ENCODE peak calls at places on chromosomes 2 and 18, in six cellular contexts. S is astrocyte of the cerebellum, N is AG10803, W is uterus, V is colonic mucosa, D is left ventricle myocardium inferior. Z is an unnamed sample.

GRCh38 chr2:171837736-171838135 is 56.3 kb downstream of the SLC25A12 start:
- DNase-seq in D (no peak), S (no peak), N (peak), V (no peak), W (no peak), Z (no peak)

GRCh38 chr2:118510807-118511206 is 336.6 kb downstream of the EN1 start:
- DNase-seq in W (no peak), V (no peak), S (no peak), D (no peak), N (no peak), Z (no peak)

GRCh38 chr2:241325257-241325656 is 9.5 kb downstream of the SEPTIN2 start:
- DNase-seq in N (no peak), V (no peak), D (no peak), S (no peak), W (no peak), Z (no peak)

GRCh38 chr2:126623000-126623399 is 33.0 kb upstream of the GYPC start:
- DNase-seq in D (no peak), W (no peak), S (no peak), V (no peak), N (no peak), Z (no peak)

GRCh38 chr2:13046557-13047165 is 329.9 kb downstream of the TRIB2 start:
- DNase-seq in D (no peak), N (peak), V (no peak), S (peak), W (no peak), Z (no peak)

GRCh38 chr2:191320881-191321280 is 75.7 kb downstream of the MYO1B start:
- DNase-seq in D (no peak), N (no peak), S (no peak), V (no peak), W (no peak), Z (no peak)

GRCh38 chr2:232417489-232417888 is 10.8 kb downstream of the ALPG start:
- DNase-seq in S (no peak), D (no peak), N (no peak), W (no peak), V (no peak), Z (no peak)

GRCh38 chr18:10409041-10409440 is 45.4 kb upstream of the APCDD1 start:
- DNase-seq in S (no peak), D (no peak), V (no peak), W (no peak), N (no peak), Z (no peak)

GRCh38 chr2:151827564-151828142 is 568 bp downstream of the ARL5A start:
- DNase-seq in S (no peak), D (no peak), N (peak), W (peak), V (peak), Z (peak)

GRCh38 chr18:3998698-3999333 is 456.3 kb downstream of the DLGAP1 start:
- DNase-seq in W (no peak), S (peak), D (no peak), V (peak), N (peak), Z (no peak)

GRCh38 chr2:240624011-240624949 is 1.0 kb upstream of the GPR35 start:
- DNase-seq in S (no peak), V (no peak), W (no peak), N (no peak), D (peak), Z (no peak)

GRCh38 chr2:143000599-143000998 is 123.1 kb downstream of the KYNU start:
- DNase-seq in V (no peak), S (no peak), N (no peak), D (no peak), W (no peak), Z (no peak)

GRCh38 chr18:3985664-3986063 is 469.4 kb downstream of the DLGAP1 start:
- DNase-seq in N (peak), D (no peak), V (no peak), W (no peak), S (no peak), Z (no peak)

GRCh38 chr18:27033722-27034121 is 151.4 kb downstream of the CHST9 start:
- DNase-seq in W (no peak), S (no peak), N (no peak), V (no peak), D (no peak), Z (no peak)

GRCh38 chr18:9824474-9824832 is 61.3 kb upstream of the TXNDC2 start:
- DNase-seq in S (no peak), D (no peak), W (no peak), N (peak), V (peak), Z (no peak)

GRCh38 chr2:47785986-47786385 is 3.0 kb downstream of the MSH6 start:
- DNase-seq in V (no peak), W (no peak), S (no peak), N (no peak), D (no peak), Z (no peak)

GRCh38 chr18:13158428-13158827 is 60.1 kb upstream of the LDLRAD4 start:
- DNase-seq in S (no peak), V (no peak), W (no peak), D (no peak), N (no peak), Z (no peak)

GRCh38 chr2:188940171-188940570 is 34.0 kb upstream of the COL3A1 start:
- DNase-seq in V (peak), W (peak), D (no peak), S (no peak), N (peak), Z (no peak)

GRCh38 chr2:43178602-43179542 is 47.5 kb downstream of the ZFP36L2 start:
- DNase-seq in S (peak), D (peak), N (peak), V (peak), W (peak), Z (no peak)

GRCh38 chr2:224039080-224039769 is at the start of gene SERPINE2:
- DNase-seq in W (peak), D (peak), S (no peak), V (peak), N (peak), Z (peak)

GRCh38 chr18:416928-417327 is 83.6 kb downstream of the COLEC12 start:
- DNase-seq in V (no peak), W (no peak), N (no peak), S (no peak), D (no peak), Z (no peak)

GRCh38 chr18:48649231-48649630 is 110.4 kb downstream of the CTIF start:
- DNase-seq in D (no peak), W (no peak), N (no peak), V (no peak), S (no peak), Z (no peak)

GRCh38 chr2:218127929-218128455 is 2.2 kb downstream of the CXCR2 start:
- DNase-seq in N (no peak), D (no peak), S (no peak), W (no peak), V (no peak), Z (no peak)

GRCh38 chr2:100283724-100284501 is 38.4 kb downstream of the LONRF2 start:
- DNase-seq in D (no peak), V (no peak), W (no peak), S (no peak), N (no peak), Z (peak)

GRCh38 chr2:37773354-37773753 is 101.9 kb upstream of the CDC42EP3 start:
- DNase-seq in V (no peak), S (no peak), N (no peak), W (peak), D (no peak), Z (no peak)

GRCh38 chr2:99489758-99490087 is at the start of gene REV1:
- DNase-seq in S (no peak), W (no peak), N (no peak), D (no peak), V (no peak), Z (no peak)

GRCh38 chr2:195782156-195782555 is 125.1 kb downstream of the SLC39A10 start:
- DNase-seq in D (no peak), N (no peak), V (no peak), S (no peak), W (no peak), Z (no peak)

GRCh38 chr2:224952942-224953657 is 89.2 kb downstream of the DOCK10 start:
- DNase-seq in V (peak), W (no peak), D (no peak), N (no peak), S (no peak), Z (no peak)

GRCh38 chr2:99643824-99644787 is 154.3 kb upstream of the REV1 start:
- DNase-seq in V (no peak), N (peak), W (no peak), S (no peak), D (no peak), Z (no peak)

GRCh38 chr2:101135412-101136296 is 15.5 kb downstream of the TBC1D8 start:
- DNase-seq in N (no peak), D (no peak), V (no peak), S (no peak), W (no peak), Z (no peak)

GRCh38 chr2:199463000-199463692 is 5.4 kb upstream of the SATB2 start:
- DNase-seq in V (peak), W (no peak), S (no peak), D (peak), N (peak), Z (peak)

GRCh38 chr2:33340265-33340664 is 136.2 kb upstream of the RASGRP3 start:
- DNase-seq in D (peak), V (peak), N (no peak), S (no peak), W (peak), Z (no peak)

GRCh38 chr18:58114766-58115165 is 70.7 kb downstream of the NEDD4L start:
- DNase-seq in W (no peak), S (no peak), N (no peak), D (no peak), V (no peak), Z (no peak)
- TF ChIP-seq CTCF in W (no peak), S (no peak), N (no peak), D (no peak), V (no peak), Z (no peak)

DNA sequence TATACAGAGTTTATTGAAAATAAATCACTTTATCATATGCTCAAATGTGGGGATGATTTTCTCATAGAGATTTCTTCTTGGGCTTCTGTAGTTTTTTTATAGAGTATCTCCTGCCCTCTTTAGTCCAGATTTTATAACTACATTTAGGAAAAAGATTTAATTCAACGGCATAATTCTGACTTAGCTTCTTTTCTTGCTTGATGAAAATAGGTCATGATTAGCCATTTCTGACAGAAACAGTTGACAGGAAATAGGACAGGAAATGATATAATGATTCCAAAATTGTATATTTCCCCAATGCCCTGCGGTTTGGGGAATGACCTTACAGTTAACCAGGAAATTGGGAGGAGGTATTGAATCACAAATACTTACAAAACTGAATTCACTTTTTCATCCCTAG is 1531.9 kb upstream of the ACVR2A start:
- DNase-seq in N (peak), W (no peak), S (no peak), V (no peak), D (no peak), Z (no peak)
- TF ChIP-seq CTCF in N (peak), W (no peak), S (no peak), V (no peak), D (peak), Z (no peak)

DNA sequence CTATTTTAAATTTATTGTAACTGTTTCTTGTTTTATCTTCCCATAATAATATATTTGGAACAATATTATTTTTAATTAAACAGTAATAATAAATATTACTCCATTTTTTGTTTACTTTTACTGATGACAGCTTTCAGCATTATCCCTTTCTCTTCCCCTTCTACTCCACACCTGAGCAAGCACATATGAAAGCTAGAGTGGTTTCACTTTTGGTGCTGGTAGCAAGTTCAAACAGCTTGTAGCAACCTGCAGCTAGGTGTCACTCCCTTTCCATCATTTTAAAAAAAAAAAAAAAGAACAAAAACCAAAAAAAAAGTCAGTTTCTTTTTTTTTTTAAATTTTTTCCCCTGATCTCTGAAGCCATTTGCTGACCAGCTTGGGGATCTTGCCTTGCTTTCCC is 801.8 kb downstream of the CCDC85A start:
- DNase-seq in W (no peak), N (no peak), S (no peak), D (no peak), V (no peak), Z (no peak)
- TF ChIP-seq CTCF in W (no peak), N (no peak), S (no peak), D (no peak), V (no peak), Z (no peak)

GRCh38 chr2:105087273-105087672 is 49.4 kb downstream of the MRPS9 start:
- DNase-seq in D (no peak), W (no peak), S (no peak), N (no peak), V (no peak), Z (no peak)
- TF ChIP-seq CTCF in D (no peak), W (no peak), S (no peak), N (no peak), V (no peak), Z (no peak)

DNA sequence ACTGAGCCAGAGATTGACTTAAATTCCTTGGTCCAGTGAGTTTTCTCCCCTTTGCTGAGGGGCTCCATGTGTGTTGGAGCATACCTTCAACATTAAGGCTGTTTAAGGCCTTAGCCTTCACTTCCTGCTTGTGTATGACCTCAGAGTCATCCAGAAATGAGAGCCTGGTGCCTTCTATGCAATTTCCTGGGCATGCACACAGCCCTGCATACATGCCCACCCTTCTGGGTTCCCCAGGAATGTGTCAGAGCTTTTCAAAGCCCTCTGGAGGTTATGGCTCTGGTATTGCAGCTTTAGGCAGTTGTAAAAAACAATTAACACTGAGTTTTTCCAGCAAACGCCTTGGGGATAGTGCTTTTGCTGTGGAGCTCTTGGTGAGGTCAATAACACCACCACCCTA is 16.7 kb downstream of the IL1R1 start:
- DNase-seq in N (peak), W (no peak), V (no peak), S (no peak), D (no peak), Z (no peak)
- TF ChIP-seq CTCF in N (peak), W (no peak), V (no peak), S (no peak), D (no peak), Z (no peak)